ENCODE peak calls at places on chromosome 3, in six cellular contexts. One of them, this sample, is unnamed.

GRCh38 chr3:3023106-3023505 is 87.1 kb downstream of the IL5RA start:
- DNase-seq in A549: no peak
- DNase-seq in keratinocyte: no peak
- DNase-seq in mesenchymal stem cell: peak
- DNase-seq in trophoblast cell: no peak
- DNase-seq in PC-9: no peak
- DNase-seq in this sample: no peak

GRCh38 chr3:170233532-170233931 is 11.3 kb downstream of the PRKCI start:
- DNase-seq in trophoblast cell: no peak
- DNase-seq in A549: no peak
- DNase-seq in keratinocyte: no peak
- DNase-seq in mesenchymal stem cell: peak
- DNase-seq in PC-9: peak
- DNase-seq in this sample: peak

GRCh38 chr3:44680921-44681455 is 31.5 kb upstream of the ZNF502 start:
- DNase-seq in PC-9: no peak
- DNase-seq in keratinocyte: no peak
- DNase-seq in mesenchymal stem cell: no peak
- DNase-seq in trophoblast cell: peak
- DNase-seq in A549: no peak
- DNase-seq in this sample: peak

GRCh38 chr3:76429536-76430177 is 610.2 kb upstream of the ROBO2 start:
- DNase-seq in trophoblast cell: no peak
- DNase-seq in A549: no peak
- DNase-seq in PC-9: no peak
- DNase-seq in keratinocyte: no peak
- DNase-seq in mesenchymal stem cell: no peak
- DNase-seq in this sample: no peak

GRCh38 chr3:39222939-39223338 is 30.5 kb upstream of the XIRP1 start:
- DNase-seq in keratinocyte: no peak
- DNase-seq in mesenchymal stem cell: no peak
- DNase-seq in PC-9: no peak
- DNase-seq in A549: no peak
- DNase-seq in trophoblast cell: no peak
- DNase-seq in this sample: no peak

GRCh38 chr3:116852801-116853200 is 143.2 kb downstream of the TUSC7 start:
- DNase-seq in mesenchymal stem cell: no peak
- DNase-seq in A549: no peak
- DNase-seq in trophoblast cell: no peak
- DNase-seq in keratinocyte: no peak
- DNase-seq in PC-9: no peak
- DNase-seq in this sample: no peak

GRCh38 chr3:134752761-134753461 is 42.1 kb upstream of the EPHB1 start:
- DNase-seq in mesenchymal stem cell: no peak
- DNase-seq in PC-9: no peak
- DNase-seq in keratinocyte: no peak
- DNase-seq in trophoblast cell: no peak
- DNase-seq in A549: no peak
- DNase-seq in this sample: no peak

GRCh38 chr3:17195192-17195611 is 310.4 kb downstream of the PLCL2 start:
- DNase-seq in trophoblast cell: no peak
- DNase-seq in A549: no peak
- DNase-seq in mesenchymal stem cell: peak
- DNase-seq in PC-9: no peak
- DNase-seq in keratinocyte: no peak
- DNase-seq in this sample: peak

GRCh38 chr3:51622868-51623267 is 48.2 kb upstream of the TEX264 start:
- DNase-seq in keratinocyte: no peak
- DNase-seq in A549: no peak
- DNase-seq in trophoblast cell: no peak
- DNase-seq in PC-9: no peak
- DNase-seq in mesenchymal stem cell: no peak
- DNase-seq in this sample: peak

GRCh38 chr3:179624471-179624870 is 19.9 kb downstream of the NDUFB5 start:
- DNase-seq in trophoblast cell: no peak
- DNase-seq in A549: no peak
- DNase-seq in PC-9: no peak
- DNase-seq in mesenchymal stem cell: no peak
- DNase-seq in keratinocyte: no peak
- DNase-seq in this sample: peak

GRCh38 chr3:136925425-136926190 is 32.2 kb upstream of the IL20RB start:
- DNase-seq in mesenchymal stem cell: no peak
- DNase-seq in trophoblast cell: no peak
- DNase-seq in keratinocyte: no peak
- DNase-seq in A549: no peak
- DNase-seq in PC-9: no peak
- DNase-seq in this sample: no peak

GRCh38 chr3:112013058-112013783 is 14.5 kb downstream of the TAGLN3 start:
- DNase-seq in keratinocyte: no peak
- DNase-seq in mesenchymal stem cell: peak
- DNase-seq in A549: peak
- DNase-seq in PC-9: peak
- DNase-seq in trophoblast cell: peak
- DNase-seq in this sample: peak

GRCh38 chr3:112011376-112011940 is 12.7 kb downstream of the TAGLN3 start:
- DNase-seq in trophoblast cell: no peak
- DNase-seq in keratinocyte: no peak
- DNase-seq in A549: no peak
- DNase-seq in PC-9: no peak
- DNase-seq in mesenchymal stem cell: no peak
- DNase-seq in this sample: no peak

GRCh38 chr3:112013784-112014143 is 15.0 kb downstream of the TAGLN3 start:
- DNase-seq in mesenchymal stem cell: no peak
- DNase-seq in A549: no peak
- DNase-seq in keratinocyte: no peak
- DNase-seq in PC-9: no peak
- DNase-seq in trophoblast cell: no peak
- DNase-seq in this sample: no peak

GRCh38 chr3:112010631-112011030 is 11.9 kb downstream of the TAGLN3 start:
- DNase-seq in A549: no peak
- DNase-seq in PC-9: no peak
- DNase-seq in trophoblast cell: no peak
- DNase-seq in keratinocyte: no peak
- DNase-seq in mesenchymal stem cell: no peak
- DNase-seq in this sample: no peak

DNA sequence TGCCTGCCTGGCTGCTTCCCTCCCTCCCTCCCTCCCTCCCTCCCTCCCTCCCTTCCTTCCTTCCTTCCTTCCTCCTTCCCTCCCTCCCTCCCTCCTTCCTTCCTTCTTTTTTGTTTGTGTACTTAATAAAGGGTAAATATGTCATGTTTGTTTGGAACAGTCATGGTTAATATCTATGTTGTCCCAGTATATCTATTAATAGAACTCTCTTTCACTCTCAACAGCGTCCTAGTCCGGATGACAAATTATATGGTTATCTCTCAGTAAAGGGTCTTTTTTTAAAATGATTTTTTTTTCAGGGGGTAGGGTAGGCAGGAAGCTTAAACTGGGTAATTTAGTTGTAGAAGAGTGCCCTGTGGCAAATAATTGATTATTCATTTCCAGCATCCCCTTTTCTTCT is 13.5 kb downstream of the TAGLN3 start:
- DNase-seq in mesenchymal stem cell: peak
- DNase-seq in A549: no peak
- DNase-seq in trophoblast cell: no peak
- DNase-seq in keratinocyte: no peak
- DNase-seq in PC-9: no peak
- DNase-seq in this sample: no peak
- H3K4me2 ChIP-seq in mesenchymal stem cell: no peak
- H3K4me2 ChIP-seq in A549: no peak
- H3K4me2 ChIP-seq in trophoblast cell: no peak
- H3K4me2 ChIP-seq in keratinocyte: no peak
- H3K4me2 ChIP-seq in PC-9: no peak
- H3K4me2 ChIP-seq in this sample: no peak

GRCh38 chr3:86973440-86973839 is 17.5 kb downstream of the VGLL3 start:
- DNase-seq in mesenchymal stem cell: peak
- DNase-seq in A549: no peak
- DNase-seq in keratinocyte: no peak
- DNase-seq in PC-9: no peak
- DNase-seq in trophoblast cell: peak
- DNase-seq in this sample: peak
- H3K4me2 ChIP-seq in mesenchymal stem cell: no peak
- H3K4me2 ChIP-seq in A549: no peak
- H3K4me2 ChIP-seq in keratinocyte: no peak
- H3K4me2 ChIP-seq in PC-9: no peak
- H3K4me2 ChIP-seq in trophoblast cell: no peak
- H3K4me2 ChIP-seq in this sample: peak

GRCh38 chr3:101635954-101636798 is 40.8 kb downstream of the ZBTB11 start:
- DNase-seq in trophoblast cell: peak
- DNase-seq in mesenchymal stem cell: peak
- DNase-seq in PC-9: peak
- DNase-seq in A549: peak
- DNase-seq in keratinocyte: no peak
- DNase-seq in this sample: no peak
- H3K4me2 ChIP-seq in trophoblast cell: no peak
- H3K4me2 ChIP-seq in mesenchymal stem cell: no peak
- H3K4me2 ChIP-seq in PC-9: peak
- H3K4me2 ChIP-seq in A549: no peak
- H3K4me2 ChIP-seq in keratinocyte: no peak
- H3K4me2 ChIP-seq in this sample: peak

GRCh38 chr3:79968418-79968817 is 200.6 kb upstream of the ROBO1 start:
- DNase-seq in PC-9: no peak
- DNase-seq in keratinocyte: no peak
- DNase-seq in trophoblast cell: no peak
- DNase-seq in mesenchymal stem cell: no peak
- DNase-seq in A549: no peak
- DNase-seq in this sample: no peak
- H3K4me2 ChIP-seq in PC-9: no peak
- H3K4me2 ChIP-seq in keratinocyte: no peak
- H3K4me2 ChIP-seq in trophoblast cell: no peak
- H3K4me2 ChIP-seq in mesenchymal stem cell: no peak
- H3K4me2 ChIP-seq in A549: no peak
- H3K4me2 ChIP-seq in this sample: no peak

DNA sequence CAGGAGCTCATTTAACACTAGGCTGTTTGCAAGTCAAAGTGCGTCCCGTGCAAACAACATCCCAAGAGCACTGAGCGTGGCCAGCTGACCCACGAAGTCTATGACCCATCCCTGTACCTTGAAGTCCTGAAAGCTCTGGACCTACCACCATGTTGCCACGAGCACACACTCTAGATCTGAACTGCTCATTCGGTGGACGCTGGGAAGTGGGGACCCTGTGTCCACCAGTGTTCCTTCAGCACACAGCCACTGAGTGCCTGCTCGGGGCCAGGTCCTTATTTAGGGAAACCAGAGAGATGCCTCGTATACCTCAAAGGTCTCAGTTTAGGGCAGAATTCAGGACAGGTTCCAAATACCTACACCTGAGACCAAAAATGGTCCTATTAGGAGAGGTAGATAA is 236.9 kb downstream of the XXYLT1 start:
- DNase-seq in PC-9: no peak
- DNase-seq in keratinocyte: no peak
- DNase-seq in mesenchymal stem cell: no peak
- DNase-seq in A549: no peak
- DNase-seq in trophoblast cell: no peak
- DNase-seq in this sample: no peak
- H3K4me2 ChIP-seq in PC-9: peak
- H3K4me2 ChIP-seq in keratinocyte: peak
- H3K4me2 ChIP-seq in mesenchymal stem cell: no peak
- H3K4me2 ChIP-seq in A549: peak
- H3K4me2 ChIP-seq in trophoblast cell: no peak
- H3K4me2 ChIP-seq in this sample: no peak

GRCh38 chr3:129016366-129016724 is 15.2 kb downstream of the EFCC1 start:
- DNase-seq in trophoblast cell: no peak
- DNase-seq in keratinocyte: no peak
- DNase-seq in A549: no peak
- DNase-seq in PC-9: peak
- DNase-seq in mesenchymal stem cell: no peak
- DNase-seq in this sample: no peak

GRCh38 chr3:129016725-129017530 is 15.8 kb downstream of the EFCC1 start:
- DNase-seq in mesenchymal stem cell: peak
- DNase-seq in PC-9: no peak
- DNase-seq in trophoblast cell: no peak
- DNase-seq in A549: no peak
- DNase-seq in keratinocyte: no peak
- DNase-seq in this sample: peak

GRCh38 chr3:129018751-129019150 is 17.6 kb downstream of the EFCC1 start:
- DNase-seq in mesenchymal stem cell: no peak
- DNase-seq in PC-9: no peak
- DNase-seq in A549: no peak
- DNase-seq in keratinocyte: no peak
- DNase-seq in trophoblast cell: no peak
- DNase-seq in this sample: no peak

GRCh38 chr3:129018271-129018670 is 17.2 kb downstream of the EFCC1 start:
- DNase-seq in A549: no peak
- DNase-seq in PC-9: no peak
- DNase-seq in trophoblast cell: no peak
- DNase-seq in mesenchymal stem cell: no peak
- DNase-seq in keratinocyte: no peak
- DNase-seq in this sample: no peak

GRCh38 chr3:129017531-129017899 is 16.4 kb downstream of the EFCC1 start:
- DNase-seq in keratinocyte: no peak
- DNase-seq in mesenchymal stem cell: no peak
- DNase-seq in PC-9: no peak
- DNase-seq in trophoblast cell: no peak
- DNase-seq in A549: no peak
- DNase-seq in this sample: no peak
- H3K4me2 ChIP-seq in keratinocyte: no peak
- H3K4me2 ChIP-seq in mesenchymal stem cell: no peak
- H3K4me2 ChIP-seq in PC-9: no peak
- H3K4me2 ChIP-seq in trophoblast cell: no peak
- H3K4me2 ChIP-seq in A549: no peak
- H3K4me2 ChIP-seq in this sample: no peak

DNA sequence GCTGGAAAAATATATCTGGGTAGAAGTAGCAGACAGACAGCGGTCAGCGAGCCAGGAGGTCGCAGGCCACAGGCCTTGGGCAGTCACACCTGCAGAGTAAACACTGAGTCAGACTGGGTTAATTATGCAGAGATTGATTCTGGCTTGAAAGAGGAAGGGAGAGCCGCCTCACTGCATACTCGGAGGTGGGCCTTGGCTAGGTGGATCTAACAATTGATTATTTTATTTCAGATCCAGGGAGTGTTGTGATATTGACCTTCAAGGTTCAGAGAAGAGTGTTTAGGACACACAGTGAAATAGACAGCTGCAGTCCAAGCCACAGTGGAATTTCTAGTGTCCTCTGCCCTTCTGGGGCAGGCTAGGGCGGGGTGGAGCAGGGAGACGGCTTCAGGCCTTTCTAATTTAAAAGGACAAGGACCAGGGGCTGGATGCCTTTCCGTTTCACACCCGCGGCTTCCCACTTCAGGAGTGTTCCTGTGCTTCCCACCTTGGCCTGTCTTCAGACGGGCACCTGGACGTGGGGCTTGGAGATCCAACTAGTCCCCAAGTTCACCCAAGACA is 237.3 kb downstream of the XXYLT1 start:
- DNase-seq in trophoblast cell: no peak
- DNase-seq in A549: peak
- DNase-seq in keratinocyte: no peak
- DNase-seq in mesenchymal stem cell: peak
- DNase-seq in PC-9: peak
- DNase-seq in this sample: no peak
- H3K4me2 ChIP-seq in trophoblast cell: no peak
- H3K4me2 ChIP-seq in A549: peak
- H3K4me2 ChIP-seq in keratinocyte: peak
- H3K4me2 ChIP-seq in mesenchymal stem cell: no peak
- H3K4me2 ChIP-seq in PC-9: peak
- H3K4me2 ChIP-seq in this sample: no peak

DNA sequence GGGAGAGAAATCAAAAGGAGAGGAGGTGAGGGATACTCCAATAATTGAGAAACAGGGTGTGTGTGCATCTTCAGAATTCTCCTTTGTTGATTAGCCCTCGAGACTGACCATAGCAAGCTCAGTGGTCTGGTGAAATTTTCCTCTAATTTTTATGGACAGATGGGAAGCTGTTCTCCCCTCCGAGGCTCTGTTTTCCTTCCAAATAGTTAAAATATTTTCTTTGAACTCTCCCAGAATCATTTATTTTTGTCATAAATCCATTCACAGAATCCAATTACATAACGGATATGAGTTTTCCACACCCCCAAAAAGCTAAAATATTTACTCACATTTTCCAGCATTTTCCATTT is 36.4 kb downstream of the QTRT2 start:
- DNase-seq in A549: no peak
- DNase-seq in PC-9: no peak
- DNase-seq in keratinocyte: no peak
- DNase-seq in mesenchymal stem cell: no peak
- DNase-seq in trophoblast cell: no peak
- DNase-seq in this sample: no peak
- H3K4me2 ChIP-seq in A549: no peak
- H3K4me2 ChIP-seq in PC-9: no peak
- H3K4me2 ChIP-seq in keratinocyte: no peak
- H3K4me2 ChIP-seq in mesenchymal stem cell: no peak
- H3K4me2 ChIP-seq in trophoblast cell: no peak
- H3K4me2 ChIP-seq in this sample: peak